ENCODE peak calls at places on chromosomes 13 and 19, in eight cellular contexts. N is mesenchymal stem cell; B is psoas muscle; G is AG04450; R is CD4-positive, alpha-beta T cell; L is dorsolateral prefrontal cortex; D is MM.1S; I is effector memory CD4-positive, alpha-beta T cell. W is an unnamed sample.
A peak's percentile ranks its signal among the peaks of the same experiment; 100 is the strongest.

GRCh38 chr13:101149735-101150380 is 266.4 kb downstream of the NALCN start:
- DNase-seq in R (no peak), L (no peak), I (no peak), N (peak; percentile 32), B (no peak), D (no peak), G (peak; percentile 34), W (peak; percentile 37)

GRCh38 chr19:31332096-31332495 is 17.1 kb downstream of the TSHZ3 start:
- DNase-seq in B (no peak), N (peak; percentile 78), I (no peak), D (no peak), L (no peak), G (no peak), R (no peak), W (no peak)

GRCh38 chr13:32234914-32235313 is 80.2 kb downstream of the ZAR1L start:
- DNase-seq in L (no peak), G (no peak), N (no peak), I (no peak), B (no peak), R (no peak), D (no peak), W (no peak)

GRCh38 chr19:11091343-11092153 is 2.3 kb downstream of the LDLR start:
- DNase-seq in D (no peak), G (peak; percentile 46), R (peak; percentile 62), N (peak; percentile 94), B (peak; percentile 59), I (peak; percentile 72), L (no peak), W (peak; percentile 99)

GRCh38 chr13:33087091-33087490 is 70.9 kb downstream of the KL start:
- DNase-seq in N (peak; percentile 58), G (no peak), D (no peak), R (no peak), L (no peak), B (no peak), I (no peak), W (no peak)

GRCh38 chr19:39679056-39679790 is 23.5 kb downstream of the LGALS16 start:
- DNase-seq in N (no peak), G (no peak), R (no peak), L (no peak), B (peak; percentile 60), I (no peak), D (peak; percentile 81), W (no peak)

GRCh38 chr19:30341646-30342201 is 30.5 kb upstream of the ZNF536 start:
- DNase-seq in L (no peak), I (no peak), N (no peak), G (no peak), D (no peak), R (no peak), B (no peak), W (no peak)

GRCh38 chr19:42176649-42176989 is 40.9 kb downstream of the DEDD2 start:
- DNase-seq in R (no peak), G (no peak), I (no peak), N (no peak), D (no peak), B (no peak), L (no peak), W (no peak)

GRCh38 chr19:49456351-49456750 is 3.3 kb downstream of the ALDH16A1 start:
- DNase-seq in L (no peak), N (no peak), D (no peak), R (no peak), B (peak; percentile 56), I (no peak), G (no peak), W (no peak)

GRCh38 chr19:32166238-32166637 is 179.2 kb upstream of the ZNF507 start:
- DNase-seq in G (no peak), B (no peak), R (no peak), L (no peak), D (no peak), I (no peak), N (no peak), W (no peak)

GRCh38 chr19:970695-971094 is 13.4 kb upstream of the WDR18 start:
- DNase-seq in L (no peak), D (no peak), R (no peak), I (no peak), B (no peak), N (peak; percentile 17), G (no peak), W (no peak)

GRCh38 chr13:44068737-44069136 is 189.0 kb downstream of the LACC1 start:
- DNase-seq in D (no peak), B (no peak), G (peak; percentile 39), R (no peak), I (no peak), L (no peak), N (peak; percentile 63), W (peak; percentile 82)

GRCh38 chr13:46126552-46127171 is 21.8 kb upstream of the CPB2 start:
- DNase-seq in G (peak; percentile 43), L (peak; percentile 85), R (peak; percentile 70), D (peak; percentile 46), N (peak; percentile 76), I (peak; percentile 40), B (peak; percentile 63), W (peak; percentile 81)

GRCh38 chr19:2333027-2333806 is 4.7 kb downstream of the SPPL2B start:
- DNase-seq in B (peak; percentile 53), G (no peak), N (no peak), L (no peak), R (no peak), I (no peak), D (peak; percentile 80), W (no peak)
- H3K27ac ChIP-seq in B (peak overlapping the region; percentile 76), G (no peak overlapping the region), N (no peak overlapping the region), L (peak overlapping the region; percentile 67), R (peak overlapping the region; percentile 65), I (no peak overlapping the region), D (peak overlapping the region; percentile 89), W (no peak overlapping the region)

GRCh38 chr19:46850228-46851203 is at the start of gene AP2S1:
- DNase-seq in G (peak; percentile 96), I (peak; percentile 93), D (peak; percentile 98), R (peak; percentile 88), N (peak; percentile 100), L (peak; percentile 93), B (peak; percentile 97), W (peak; percentile 97)
- H3K27me3 ChIP-seq in G (no peaks in the 10 kb centered on the region), I (no peaks in the 10 kb centered on the region), D (no peaks in the 10 kb centered on the region), R (no peaks in the 10 kb centered on the region), N (no peaks in the 10 kb centered on the region), L (no peaks in the 10 kb centered on the region), B (no peaks in the 10 kb centered on the region), W (no peaks in the 10 kb centered on the region)

DNA sequence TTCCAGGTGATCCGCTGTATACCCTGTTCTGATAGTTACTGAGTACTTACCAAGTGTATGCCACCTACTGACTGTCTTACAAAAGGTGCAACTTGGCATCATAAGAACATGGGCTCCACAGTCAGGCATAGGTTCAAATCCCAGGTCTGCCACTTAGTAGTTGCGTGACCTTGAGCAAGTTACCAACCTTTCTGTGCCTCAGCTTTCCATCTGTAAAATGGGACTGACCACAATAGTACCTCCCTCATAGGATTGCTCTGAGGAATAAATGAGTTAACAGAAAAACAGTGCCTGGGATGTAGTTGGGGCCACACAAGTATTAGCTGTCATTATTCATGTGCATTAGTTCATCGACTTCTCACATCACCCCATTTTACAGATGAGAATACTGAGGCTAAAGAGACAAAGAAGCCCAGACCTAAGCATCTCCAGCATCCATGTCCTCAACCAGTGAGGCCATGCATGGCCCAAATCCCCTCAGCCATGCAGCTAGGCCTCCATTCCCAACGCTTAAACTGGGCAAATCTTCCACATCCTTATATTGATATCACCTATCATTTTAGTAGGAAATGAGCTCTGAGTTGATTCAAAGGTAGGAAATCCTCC is 51.3 kb upstream of the UBE2L5 start:
- DNase-seq in N (no peak), D (no peak), I (no peak), B (no peak), G (no peak), L (no peak), R (no peak), W (no peak)
- H3K27ac ChIP-seq in N (no peak overlapping the region), D (peak overlapping the region; percentile 99), I (peak overlapping the region; percentile 62), B (no peak overlapping the region), G (no peak overlapping the region), L (no peak overlapping the region), R (peak overlapping the region; percentile 62), W (peak overlapping the region; percentile 4)

DNA sequence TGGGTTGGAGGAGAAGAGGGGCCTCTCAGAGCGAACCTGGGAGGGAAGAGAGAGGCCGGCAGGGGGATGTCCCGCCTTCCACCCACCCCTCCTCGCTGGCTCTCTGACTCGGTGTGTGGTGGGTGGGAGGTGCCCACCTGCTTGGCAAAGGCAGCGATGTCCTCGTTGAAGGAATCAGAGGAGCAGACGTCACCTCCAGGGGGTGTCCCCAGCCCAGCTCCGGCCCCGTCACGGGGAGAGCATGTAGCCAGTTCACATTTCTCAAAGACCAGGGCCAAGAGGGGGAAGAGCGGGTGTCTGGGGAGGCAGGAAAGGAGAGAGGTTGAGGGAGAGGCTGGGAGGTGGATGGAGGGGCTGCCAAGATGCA is 2.7 kb downstream of the MEIS3 start:
- DNase-seq in G (no peak), D (no peak), I (no peak), L (no peak), N (no peak), B (no peak), R (no peak), W (no peak)
- H3K27me3 ChIP-seq in G (peaks cover 22% of the 10 kb centered on the region), D (peaks cover 91% of the 10 kb centered on the region), I (peaks cover 32% of the 10 kb centered on the region), L (peaks cover 45% of the 10 kb centered on the region), N (peaks cover 65% of the 10 kb centered on the region), B (peaks cover 72% of the 10 kb centered on the region), R (peaks cover 57% of the 10 kb centered on the region), W (peaks cover 37% of the 10 kb centered on the region)

GRCh38 chr19:38319421-38320258 is at the start of gene KCNK6:
- DNase-seq in I (peak; percentile 36), N (peak; percentile 32), G (no peak), D (no peak), L (no peak), B (peak; percentile 68), R (peak; percentile 27), W (no peak)

GRCh38 chr19:38316477-38317067 is 825 bp upstream of the YIF1B start:
- DNase-seq in D (no peak), N (no peak), L (no peak), I (no peak), B (no peak), G (no peak), R (no peak), W (no peak)

GRCh38 chr19:38318595-38319142 is 976 bp upstream of the KCNK6 start:
- DNase-seq in G (no peak), D (no peak), B (no peak), I (no peak), N (no peak), L (no peak), R (no peak), W (no peak)

GRCh38 chr19:38317104-38317612 is 1.4 kb upstream of the YIF1B start:
- DNase-seq in N (no peak), D (no peak), I (peak; percentile 12), B (no peak), L (no peak), G (no peak), R (peak; percentile 13), W (no peak)

GRCh38 chr19:38315657-38316476 is at the start of gene YIF1B:
- DNase-seq in N (peak; percentile 97), B (peak; percentile 98), G (peak; percentile 89), D (peak; percentile 97), R (peak; percentile 95), L (peak; percentile 88), I (peak; percentile 94), W (peak; percentile 91)
- H3K27ac ChIP-seq in N (peak within 1 kb of the TSS; percentile 29), B (peak within 1 kb of the TSS; percentile 90), G (peak within 1 kb of the TSS; percentile 39), D (peak within 1 kb of the TSS; percentile 63), R (peak within 1 kb of the TSS; percentile 79), L (peak within 1 kb of the TSS; percentile 85), I (peak within 1 kb of the TSS; percentile 76), W (peak within 1 kb of the TSS; percentile 51)

W was measured in PC-3.